ENCODE peak calls at places on chromosomes 3 and 15, in five cellular contexts. A is small intestine; E is activated CD4-positive, alpha-beta T cell treated with anti-CD3 and anti-CD28 coated beads, Interleukin-2, amount 10 ng/mL, durations not matched to agents 7 days and 5 days; X is GM23248; W is stimulated activated CD4-positive, alpha-beta T cell treated with anti-CD3 and anti-CD28 coated beads, Interleukin-4, amount 100 ng/mL, for 24 hours. H is an unnamed sample.

GRCh38 chr3:151445283-151446001 is 15.4 kb downstream of the IGSF10 start:
- DNase-seq in E (no peak), A (no peak), X (peak; percentile 94), W (no peak), H (no peak)

GRCh38 chr3:5058463-5058862 is 63.6 kb upstream of the ARL8B start:
- DNase-seq in A (peak; percentile 18), E (no peak), W (no peak), X (peak; percentile 89), H (no peak)

GRCh38 chr3:152322756-152323155 is 54.0 kb downstream of the MBNL1 start:
- DNase-seq in E (no peak), W (no peak), X (peak; percentile 46), A (peak; percentile 23), H (no peak)

GRCh38 chr15:69522361-69522760 is 69.7 kb downstream of the RPLP1 start:
- DNase-seq in X (no peak), A (peak; percentile 88), E (no peak), W (no peak), H (no peak)

GRCh38 chr3:162984752-162985151 is 1488.1 kb downstream of the OTOL1 start:
- DNase-seq in A (no peak), E (no peak), W (no peak), X (no peak), H (no peak)

GRCh38 chr3:179113903-179114302 is 34.3 kb upstream of the PIK3CA start:
- DNase-seq in E (no peak), A (no peak), W (no peak), X (peak; percentile 5), H (no peak)

GRCh38 chr15:65818927-65819562 is 27.0 kb upstream of the DENND4A start:
- DNase-seq in X (no peak), A (peak; percentile 63), E (peak; percentile 51), W (peak; percentile 27), H (no peak)

GRCh38 chr3:49277357-49277723 is 308 bp upstream of the C3orf62 start:
- DNase-seq in W (no peak), X (peak; percentile 56), A (peak; percentile 21), E (no peak), H (no peak)

GRCh38 chr3:142027713-142028112 is 121.6 kb downstream of the TFDP2 start:
- DNase-seq in X (peak; percentile 75), E (peak; percentile 37), W (peak; percentile 44), A (peak; percentile 55), H (peak; percentile 52)

GRCh38 chr3:50660386-50660785 is 14.3 kb upstream of the DOCK3 start:
- DNase-seq in W (no peak), X (no peak), A (no peak), E (no peak), H (no peak)